ENCODE peak calls at places on chromosome 10, in six cellular contexts. Y, V, B, S, K and M are unnamed samples.

GRCh38 chr10:24382979-24383663 is 174.2 kb downstream of the KIAA1217 start:
- DNase-seq in B (no peak), V (no peak), S (no peak), Y (no peak), K (no peak), M (peak)

GRCh38 chr10:52314007-52314821 is at the start of gene DKK1:
- DNase-seq in B (peak), V (peak), Y (peak), K (no peak), S (no peak), M (peak)

GRCh38 chr10:132564249-132564605 is 26.6 kb downstream of the INPP5A start:
- DNase-seq in V (no peak), Y (no peak), S (no peak), K (no peak), B (no peak), M (no peak)

GRCh38 chr10:24617771-24618396 is 105.8 kb downstream of the ARHGAP21 start:
- DNase-seq in V (peak), K (peak), B (no peak), Y (no peak), S (peak), M (peak)

GRCh38 chr10:78475501-78475900 is 441.8 kb downstream of the RPS24 start:
- DNase-seq in V (no peak), K (no peak), Y (no peak), S (no peak), B (no peak), M (no peak)

GRCh38 chr10:113522460-113522859 is 30.4 kb upstream of the HABP2 start:
- DNase-seq in B (no peak), Y (no peak), S (no peak), K (no peak), V (peak), M (no peak)

GRCh38 chr10:72075184-72076115 is 12.9 kb downstream of the SPOCK2 start:
- DNase-seq in B (no peak), K (no peak), Y (no peak), S (no peak), V (no peak), M (no peak)

GRCh38 chr10:117409549-117410283 is 34.5 kb upstream of the PDZD8 start:
- DNase-seq in B (no peak), V (no peak), S (no peak), K (no peak), Y (no peak), M (peak)

GRCh38 chr10:12609435-12609834 is 260.1 kb downstream of the CAMK1D start:
- DNase-seq in S (no peak), B (no peak), Y (no peak), K (no peak), V (no peak), M (no peak)

GRCh38 chr10:131901181-131901829 is 497 bp downstream of the PPP2R2D start:
- DNase-seq in V (peak), B (no peak), Y (no peak), S (no peak), K (peak), M (peak)

GRCh38 chr10:114261116-114261515 is 22.1 kb downstream of the VWA2 start:
- DNase-seq in K (no peak), S (no peak), B (no peak), Y (no peak), V (peak), M (no peak)

GRCh38 chr10:120981601-120982381 is 130.6 kb downstream of the WDR11 start:
- DNase-seq in K (no peak), B (no peak), S (no peak), Y (no peak), V (no peak), M (peak)

GRCh38 chr10:86164216-86164774 is 202.3 kb downstream of the GRID1 start:
- DNase-seq in V (no peak), K (no peak), Y (no peak), S (no peak), B (no peak), M (peak)

GRCh38 chr10:78756604-78757442 is 311.9 kb upstream of the ZMIZ1 start:
- DNase-seq in Y (no peak), B (peak), V (peak), S (peak), K (no peak), M (peak)

GRCh38 chr10:17031656-17032630 is 97.7 kb downstream of the CUBN start:
- DNase-seq in S (no peak), V (no peak), K (no peak), B (no peak), Y (peak), M (no peak)

GRCh38 chr10:14215601-14216000 is 115.1 kb downstream of the FRMD4A start:
- DNase-seq in B (no peak), S (no peak), V (no peak), Y (no peak), K (no peak), M (no peak)